ENCODE peak calls at places on chromosomes 1 and 21, in ten cellular contexts. X is GM23338; A is skeletal muscle cell; C is activated naive CD4-positive, alpha-beta T cell; D is activated CD8-positive, alpha-beta memory T cell treated with anti-CD3 and anti-CD28 coated beads for 48 hours; P is naive thymus-derived CD8-positive, alpha-beta T cell; L is GM12865; J is NCI-H446 treated with DMSO at 0.1 percent for 48 hours; W is hepatic stellate cell; N is sigmoid colon. S is an unnamed sample.

GRCh38 chr1:40383488-40384412 is 10.2 kb downstream of the SMAP2 start:
- DNase-seq in N (no peak), P (no peak), L (peak), D (no peak), J (no peak), C (no peak), A (peak), W (peak), X (no peak), S (no peak)

GRCh38 chr1:9437931-9438330 is 101.3 kb upstream of the SLC25A33 start:
- DNase-seq in J (no peak), L (no peak), X (no peak), N (peak), A (no peak), P (no peak), W (no peak), D (no peak), C (no peak), S (no peak)

GRCh38 chr1:154463512-154463990 is 38.5 kb upstream of the TDRD10 start:
- DNase-seq in P (peak), N (peak), L (peak), C (peak), D (peak), A (no peak), J (no peak), W (no peak), X (no peak), S (no peak)

GRCh38 chr1:13805431-13805830 is 105.4 kb downstream of the PRDM2 start:
- DNase-seq in A (no peak), C (no peak), L (no peak), W (no peak), J (no peak), D (no peak), X (no peak), P (no peak), N (no peak), S (no peak)

GRCh38 chr21:15005391-15005790 is 59.4 kb downstream of the NRIP1 start:
- DNase-seq in P (peak), X (peak), L (no peak), J (no peak), N (no peak), W (no peak), C (peak), A (no peak), D (no peak), S (no peak)

GRCh38 chr1:222369991-222370910 is 177.7 kb downstream of the HHIPL2 start:
- DNase-seq in A (peak), L (no peak), D (no peak), J (no peak), C (no peak), N (no peak), P (no peak), W (peak), X (no peak), S (no peak)

GRCh38 chr1:45876000-45876399 is 72.6 kb downstream of the MAST2 start:
- DNase-seq in A (no peak), C (no peak), J (no peak), N (no peak), L (no peak), W (no peak), X (no peak), P (no peak), D (no peak), S (no peak)

GRCh38 chr1:97739596-97740103 is 181.2 kb downstream of the DPYD start:
- DNase-seq in A (no peak), W (no peak), D (no peak), L (no peak), J (no peak), P (no peak), N (no peak), X (no peak), C (no peak), S (no peak)

GRCh38 chr1:106972074-106972473 is 84.4 kb upstream of the PRMT6 start:
- DNase-seq in C (no peak), P (no peak), J (no peak), N (no peak), A (no peak), W (no peak), L (no peak), D (no peak), X (no peak), S (no peak)

GRCh38 chr1:94039514-94039870 is 81.5 kb downstream of the ABCA4 start:
- DNase-seq in D (peak), W (peak), P (peak), J (no peak), X (peak), L (peak), N (peak), C (no peak), A (peak), S (peak)

GRCh38 chr1:41537257-41537656 is 52.8 kb upstream of the EDN2 start:
- DNase-seq in N (peak), X (no peak), P (no peak), A (peak), L (no peak), W (peak), C (no peak), D (no peak), J (no peak), S (peak)

GRCh38 chr1:113984710-113985109 is 5.4 kb downstream of the OLFML3 start:
- DNase-seq in D (no peak), J (no peak), P (no peak), W (no peak), X (no peak), C (no peak), N (no peak), L (no peak), A (no peak), S (no peak)

GRCh38 chr1:162347281-162347680 is 29.4 kb downstream of the SPATA46 start:
- DNase-seq in X (no peak), P (no peak), D (no peak), W (no peak), J (no peak), A (no peak), L (no peak), C (no peak), N (no peak), S (no peak)

GRCh38 chr21:46156678-46157077 is 1.3 kb upstream of the FTCD start:
- DNase-seq in W (no peak), X (no peak), A (no peak), C (no peak), L (no peak), D (no peak), J (no peak), P (peak), N (no peak), S (no peak)

GRCh38 chr1:41868241-41868953 is 50.3 kb downstream of the HIVEP3 start:
- DNase-seq in J (no peak), N (no peak), L (peak), P (no peak), D (no peak), A (no peak), W (no peak), X (no peak), C (no peak), S (no peak)

GRCh38 chr1:154198756-154199562 is 7.1 kb upstream of the TPM3 start:
- DNase-seq in N (no peak), L (peak), C (no peak), P (peak), X (peak), W (peak), D (peak), A (no peak), J (no peak), S (no peak)

GRCh38 chr1:11062965-11063401 is 3.2 kb upstream of the SRM start:
- DNase-seq in L (peak), A (peak), D (no peak), N (peak), C (no peak), P (no peak), J (peak), X (no peak), W (no peak), S (no peak)

GRCh38 chr21:40640427-40640826 is 206.5 kb downstream of the DSCAM start:
- DNase-seq in W (no peak), D (no peak), N (no peak), J (no peak), X (no peak), L (no peak), C (no peak), P (no peak), A (no peak), S (no peak)

GRCh38 chr1:103110701-103111100 is 2.4 kb upstream of the COL11A1 start:
- DNase-seq in A (no peak), L (no peak), P (no peak), X (no peak), D (no peak), N (no peak), C (no peak), J (no peak), W (no peak), S (no peak)

GRCh38 chr1:33377750-33378149 is 53.1 kb downstream of the PHC2 start:
- DNase-seq in L (no peak), A (no peak), W (no peak), X (no peak), J (no peak), D (no peak), C (no peak), P (no peak), N (no peak), S (no peak)